ENCODE peak calls at places on chromosomes 5 and 9, in six cellular contexts. A, Z, Y, G, T and L are unnamed samples.
A peak's percentile ranks its signal among the peaks of the same experiment; 100 is the strongest.

GRCh38 chr9:2418619-2419018 is 203.0 kb upstream of the VLDLR start:
- DNase-seq in A (peak; percentile 18), Z (peak; percentile 95), Y (no peak), G (peak; percentile 7), T (no peak), L (no peak)

GRCh38 chr9:82532504-82532903 is 530.4 kb downstream of the RASEF start:
- DNase-seq in A (peak; percentile 19), Z (peak; percentile 19), Y (no peak), G (no peak), T (no peak), L (no peak)

GRCh38 chr9:112820886-112821285 is 69.8 kb downstream of the SLC46A2 start:
- DNase-seq in A (peak; percentile 78), Z (peak; percentile 65), Y (no peak), G (no peak), T (no peak), L (no peak)

GRCh38 chr9:83633260-83633659 is 10.3 kb downstream of the IDNK start:
- DNase-seq in A (no peak), Z (no peak), Y (no peak), G (no peak), T (no peak), L (no peak)

GRCh38 chr9:89171693-89172092 is 6.9 kb downstream of the SHC3 start:
- DNase-seq in A (no peak), Z (no peak), Y (no peak), G (no peak), T (no peak), L (no peak)

GRCh38 chr9:68706579-68707201 is 1.6 kb downstream of the PIP5K1B start:
- DNase-seq in A (no peak), Z (no peak), Y (no peak), G (no peak), T (no peak), L (no peak)

GRCh38 chr9:23672121-23672520 is 153.9 kb downstream of the ELAVL2 start:
- DNase-seq in A (no peak), Z (no peak), Y (no peak), G (no peak), T (no peak), L (no peak)

GRCh38 chr5:39986614-39987013 is 561.8 kb upstream of the DAB2 start:
- DNase-seq in A (no peak), Z (no peak), Y (no peak), G (no peak), T (no peak), L (no peak)

GRCh38 chr5:82793808-82794419 is 283.3 kb downstream of the TMEM167A start:
- DNase-seq in A (peak; percentile 20), Z (peak; percentile 37), Y (no peak), G (peak; percentile 3), T (peak; percentile 26), L (no peak)

GRCh38 chr5:35856186-35857003 is at the start of gene IL7R:
- DNase-seq in A (peak; percentile 79), Z (peak; percentile 56), Y (no peak), G (no peak), T (no peak), L (no peak)
- H3K4me1 ChIP-seq in A (peaks cover 11% of the 10 kb centered on the region), Z (no peaks in the 10 kb centered on the region), Y (no peaks in the 10 kb centered on the region), G (peaks cover 35% of the 10 kb centered on the region), T (peaks cover 23% of the 10 kb centered on the region), L (peaks cover 54% of the 10 kb centered on the region)

GRCh38 chr5:78693339-78693738 is 44.8 kb upstream of the LHFPL2 start:
- DNase-seq in A (no peak), Z (no peak), Y (no peak), G (no peak), T (no peak), L (no peak)
- TF ChIP-seq CTCF in A (no peak), Z (no peak), Y (no peak), G (no peak), T (no peak), L (no peak)

DNA sequence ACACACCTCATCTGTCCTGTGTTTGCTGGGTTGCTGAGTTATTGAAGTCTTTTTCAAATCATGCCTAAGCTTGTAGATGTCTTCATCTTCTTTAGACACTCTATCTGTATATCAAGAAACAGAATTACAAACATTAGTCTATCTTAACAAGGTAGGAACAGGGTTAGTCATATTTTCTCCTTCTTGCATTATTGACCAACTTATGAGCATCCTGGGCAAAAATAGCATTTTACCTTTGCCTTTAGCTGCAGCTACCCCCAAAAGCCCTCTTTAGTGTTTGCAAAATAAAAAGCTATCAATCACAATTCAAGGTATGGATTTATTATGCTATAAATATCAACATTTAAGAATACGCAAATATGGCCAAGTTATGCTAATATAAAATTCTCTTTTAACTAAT is 3.4 kb downstream of the PLK2 start:
- DNase-seq in A (no peak), Z (no peak), Y (no peak), G (no peak), T (no peak), L (no peak)
- H3K4me1 ChIP-seq in A (peaks cover 2% of the 10 kb centered on the region), Z (no peaks in the 10 kb centered on the region), Y (no peaks in the 10 kb centered on the region), G (peaks cover 38% of the 10 kb centered on the region), T (peaks cover 34% of the 10 kb centered on the region), L (peaks cover 37% of the 10 kb centered on the region)

DNA sequence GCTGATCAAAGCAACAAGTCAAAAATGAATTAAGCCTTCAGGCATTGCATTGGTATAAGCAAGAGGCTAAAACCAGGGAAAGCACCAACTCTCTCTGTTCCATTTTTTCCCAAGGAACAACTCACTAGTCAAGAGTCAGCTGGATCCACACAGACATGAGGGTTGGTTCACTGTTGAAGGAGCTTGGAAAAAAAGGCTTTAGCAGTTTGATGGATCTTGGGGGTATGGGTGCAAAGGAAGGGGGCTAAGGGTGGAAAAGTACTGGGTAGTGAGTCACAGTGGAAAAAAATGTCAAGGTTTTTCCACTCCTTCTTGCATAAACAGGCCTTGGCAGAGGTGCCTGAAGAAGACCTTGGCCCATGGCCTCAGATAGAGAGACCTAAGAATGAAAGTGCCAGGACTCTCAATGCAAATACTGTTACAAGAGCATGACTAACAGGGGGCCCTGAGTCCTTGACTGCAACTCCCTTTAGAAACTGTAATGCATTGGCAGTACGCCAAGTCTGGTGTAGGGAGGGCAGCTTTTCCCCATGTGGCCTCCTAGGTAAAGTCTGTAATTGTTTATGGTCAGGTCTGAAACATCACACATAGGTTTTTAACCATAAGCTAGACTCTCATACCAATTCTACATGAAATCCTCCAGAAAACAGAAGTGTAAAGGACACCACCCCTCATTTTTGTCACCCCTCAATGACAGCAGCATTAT is 23.7 kb downstream of the ACTL7A start:
- DNase-seq in A (peak; percentile 84), Z (peak; percentile 90), Y (no peak), G (peak; percentile 35), T (peak; percentile 2), L (peak; percentile 79)
- TF ChIP-seq CTCF in A (no peak), Z (no peak), Y (no peak), G (no peak), T (no peak), L (no peak)

DNA sequence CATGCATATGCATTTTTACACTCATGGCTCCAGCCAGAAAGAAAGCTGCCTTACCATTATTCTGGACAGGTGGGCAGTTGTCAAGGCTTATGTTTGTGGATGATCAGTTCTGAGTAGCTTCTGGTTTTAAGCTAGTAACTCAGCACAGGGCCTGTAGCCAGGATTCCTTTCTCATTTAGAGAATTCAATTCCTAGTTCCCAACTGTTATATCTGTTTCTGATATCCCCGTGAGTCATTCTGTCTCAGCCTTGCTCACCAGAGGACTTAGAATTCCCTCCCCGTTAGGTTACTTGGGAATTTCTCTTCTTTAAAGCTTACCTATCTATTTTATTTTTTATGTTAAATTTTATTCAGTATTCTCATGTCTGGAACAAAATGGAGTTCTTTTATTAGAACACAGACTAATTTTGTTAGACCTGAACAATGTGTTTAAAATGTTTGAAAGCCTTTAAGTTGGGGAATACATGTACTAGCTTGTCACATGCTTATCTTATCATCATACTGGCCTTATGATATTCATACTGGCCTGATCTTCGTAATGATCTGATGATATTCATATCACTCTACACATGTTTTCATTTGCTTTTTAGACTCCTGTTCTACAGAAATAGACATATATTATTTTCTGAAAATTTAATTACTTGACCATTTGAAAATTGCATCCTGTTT is 47.1 kb downstream of the CAST start:
- DNase-seq in A (peak; percentile 90), Z (peak; percentile 70), Y (no peak), G (no peak), T (no peak), L (no peak)
- H3K4me1 ChIP-seq in A (peaks cover 11% of the 10 kb centered on the region), Z (peaks cover 20% of the 10 kb centered on the region), Y (peaks cover 8% of the 10 kb centered on the region), G (peaks cover 57% of the 10 kb centered on the region), T (peaks cover 11% of the 10 kb centered on the region), L (peaks cover 54% of the 10 kb centered on the region)

GRCh38 chr5:1594336-1595106 is 70.8 kb upstream of the LPCAT1 start:
- DNase-seq in A (no peak), Z (peak; percentile 67), Y (peak; percentile 93), G (peak; percentile 85), T (peak; percentile 74), L (peak; percentile 80)
- TF ChIP-seq CTCF in A (no peak), Z (peak; percentile 32), Y (peak; percentile 38), G (no peak), T (peak; percentile 59), L (peak; percentile 87)